ENCODE peak calls at places on chromosomes 16 and 17, in ten cellular contexts. D is PC-3; N is lower lobe of right lung; W is neural crest cell; Z is cardiac muscle cell; B is heart right ventricle; M is heart left ventricle; V is tibial artery; L is CD4-positive, alpha-beta T cell; X is lower leg skin. U is an unnamed sample.

GRCh38 chr16:88901718-88902337 is 35.4 kb upstream of the PABPN1L start:
- DNase-seq in X (no peak), W (no peak), V (no peak), D (no peak), M (no peak), L (no peak), Z (no peak), B (no peak), N (no peak), U (no peak)

GRCh38 chr16:54268766-54269165 is 17.8 kb downstream of the IRX3 start:
- DNase-seq in X (no peak), V (peak; percentile 33), Z (no peak), D (no peak), W (no peak), N (no peak), L (no peak), M (no peak), B (no peak), U (no peak)

GRCh38 chr16:89277641-89278341 is 60.3 kb downstream of the ZNF778 start:
- DNase-seq in D (no peak), V (no peak), M (no peak), N (no peak), W (no peak), Z (peak; percentile 33), L (no peak), B (no peak), X (no peak), U (no peak)

GRCh38 chr17:76816590-76817135 is 51.5 kb upstream of the MGAT5B start:
- DNase-seq in X (no peak), N (no peak), M (no peak), Z (peak; percentile 54), V (no peak), W (peak; percentile 56), L (peak; percentile 65), B (no peak), D (peak; percentile 79), U (no peak)

GRCh38 chr16:53504161-53504663 is 1.2 kb upstream of the AKTIP start:
- DNase-seq in N (peak; percentile 60), B (peak; percentile 69), V (peak; percentile 84), X (peak; percentile 60), D (no peak), W (peak; percentile 14), M (peak; percentile 68), Z (peak; percentile 27), L (peak; percentile 45), U (peak; percentile 23)

GRCh38 chr17:3556905-3557767 is 476 bp downstream of the TRPV3 start:
- DNase-seq in W (no peak), X (no peak), V (no peak), Z (no peak), B (no peak), L (no peak), D (peak; percentile 13), N (no peak), M (no peak), U (no peak)

GRCh38 chr17:7544911-7545310 is 3.9 kb upstream of the TNFSF12 start:
- DNase-seq in V (no peak), N (no peak), X (no peak), D (no peak), W (no peak), M (no peak), L (no peak), B (no peak), Z (no peak), U (no peak)

GRCh38 chr17:1710807-1711553 is 803 bp upstream of the TLCD2 start:
- DNase-seq in V (no peak), X (no peak), B (no peak), Z (no peak), M (no peak), W (no peak), N (no peak), L (no peak), D (peak; percentile 28), U (no peak)

GRCh38 chr16:66695935-66696668 is 441 bp downstream of the CMTM4 start:
- DNase-seq in L (peak; percentile 34), D (peak; percentile 35), B (peak; percentile 13), V (peak; percentile 69), X (peak; percentile 38), Z (peak; percentile 23), M (peak; percentile 70), W (peak; percentile 18), N (peak; percentile 77), U (peak; percentile 46)

GRCh38 chr17:43949777-43950176 is 4.0 kb downstream of the PYY start:
- DNase-seq in B (no peak), D (no peak), N (no peak), W (no peak), X (no peak), M (no peak), L (no peak), V (no peak), Z (no peak), U (no peak)

GRCh38 chr17:6145946-6146345 is 75.8 kb downstream of the WSCD1 start:
- DNase-seq in W (no peak), D (no peak), M (no peak), N (no peak), B (no peak), X (no peak), V (no peak), Z (no peak), L (no peak), U (no peak)

GRCh38 chr17:79082311-79083190 is 7.9 kb downstream of the ENGASE start:
- DNase-seq in Z (peak; percentile 39), W (peak; percentile 64), B (peak; percentile 46), M (peak; percentile 75), N (no peak), X (no peak), L (peak; percentile 61), D (peak; percentile 73), V (no peak), U (peak; percentile 54)

GRCh38 chr17:5500247-5500803 is 14.0 kb downstream of the MIS12 start:
- DNase-seq in Z (no peak), B (no peak), L (no peak), N (no peak), D (no peak), M (no peak), W (no peak), V (no peak), X (no peak), U (no peak)

GRCh38 chr17:27549251-27549919 is 81.6 kb upstream of the LGALS9 start:
- DNase-seq in N (no peak), X (no peak), B (no peak), Z (no peak), V (peak; percentile 87), L (no peak), D (no peak), W (no peak), M (no peak), U (no peak)

DNA sequence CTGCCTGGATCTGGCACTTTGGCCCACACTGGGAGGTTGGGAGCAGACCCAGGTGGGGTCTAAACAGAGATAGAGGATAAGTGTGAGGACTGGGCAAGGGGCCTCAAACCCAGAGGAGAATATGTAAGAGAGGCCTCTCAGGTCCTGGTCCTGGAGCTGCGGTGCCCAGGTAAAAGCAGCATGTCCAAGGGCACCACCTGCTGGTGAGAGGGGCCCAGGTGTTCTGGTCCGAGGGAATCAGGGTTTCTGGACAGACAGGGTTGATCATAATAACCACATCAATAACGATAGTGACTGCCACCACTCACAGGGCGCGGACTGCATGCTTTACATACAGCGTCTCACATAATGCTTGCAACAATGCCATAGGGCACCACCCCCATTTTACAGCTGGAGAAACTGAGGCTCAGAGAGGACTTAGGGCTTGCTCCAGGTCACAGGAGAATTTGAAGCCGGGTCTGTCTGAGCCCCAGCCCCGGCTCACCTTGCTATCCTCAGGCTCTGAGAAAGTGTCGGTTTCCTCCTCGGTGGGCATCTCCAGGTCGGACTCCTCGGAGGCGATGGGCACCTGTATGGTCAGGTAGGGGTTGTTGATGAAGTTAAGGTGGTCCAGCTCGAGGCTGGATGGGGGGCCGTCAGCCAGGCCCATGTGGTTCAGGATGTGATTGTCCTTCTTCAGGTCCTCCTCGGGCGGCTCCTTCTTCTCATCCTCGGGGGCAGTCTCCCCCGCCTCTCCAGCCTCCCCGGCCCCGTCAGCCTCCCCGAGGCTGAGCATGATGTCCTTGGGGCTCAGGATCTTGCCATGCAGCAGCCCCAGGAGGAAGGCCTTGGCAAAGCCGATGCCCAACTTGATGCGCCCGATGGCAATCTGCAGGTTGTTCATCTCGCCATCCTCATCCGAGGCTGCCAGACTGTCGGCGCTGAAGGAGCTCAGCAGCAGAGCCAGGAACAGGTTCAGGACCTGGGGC is 19.1 kb upstream of the CD79B start:
- DNase-seq in L (no peak), M (no peak), Z (peak; percentile 46), V (no peak), W (no peak), X (no peak), B (no peak), D (peak; percentile 82), N (no peak), U (peak; percentile 58)
- TF ChIP-seq CTCF in L (peak; percentile 15), M (no peak), Z (peak; percentile 20), V (no peak), W (peak; percentile 56), X (no peak), B (peak; percentile 29), D (peak; percentile 93), N (peak; percentile 27), U (peak; percentile 72)

GRCh38 chr16:15608398-15609285 is 34.3 kb downstream of the MARF1 start:
- DNase-seq in V (no peak), L (no peak), N (no peak), B (no peak), X (no peak), M (no peak), Z (no peak), W (no peak), D (no peak), U (no peak)
- TF ChIP-seq CTCF in V (no peak), L (no peak), N (no peak), B (no peak), X (no peak), M (no peak), Z (peak; percentile 14), W (no peak), D (no peak), U (no peak)

GRCh38 chr17:83005639-83006038 is 73.8 kb upstream of the METRNL start:
- DNase-seq in V (peak; percentile 54), B (no peak), N (no peak), Z (no peak), D (no peak), L (no peak), M (no peak), W (no peak), X (peak; percentile 8), U (no peak)
- TF ChIP-seq CTCF in V (no peak), B (no peak), N (no peak), Z (no peak), D (no peak), L (no peak), M (no peak), W (no peak), X (no peak), U (no peak)

DNA sequence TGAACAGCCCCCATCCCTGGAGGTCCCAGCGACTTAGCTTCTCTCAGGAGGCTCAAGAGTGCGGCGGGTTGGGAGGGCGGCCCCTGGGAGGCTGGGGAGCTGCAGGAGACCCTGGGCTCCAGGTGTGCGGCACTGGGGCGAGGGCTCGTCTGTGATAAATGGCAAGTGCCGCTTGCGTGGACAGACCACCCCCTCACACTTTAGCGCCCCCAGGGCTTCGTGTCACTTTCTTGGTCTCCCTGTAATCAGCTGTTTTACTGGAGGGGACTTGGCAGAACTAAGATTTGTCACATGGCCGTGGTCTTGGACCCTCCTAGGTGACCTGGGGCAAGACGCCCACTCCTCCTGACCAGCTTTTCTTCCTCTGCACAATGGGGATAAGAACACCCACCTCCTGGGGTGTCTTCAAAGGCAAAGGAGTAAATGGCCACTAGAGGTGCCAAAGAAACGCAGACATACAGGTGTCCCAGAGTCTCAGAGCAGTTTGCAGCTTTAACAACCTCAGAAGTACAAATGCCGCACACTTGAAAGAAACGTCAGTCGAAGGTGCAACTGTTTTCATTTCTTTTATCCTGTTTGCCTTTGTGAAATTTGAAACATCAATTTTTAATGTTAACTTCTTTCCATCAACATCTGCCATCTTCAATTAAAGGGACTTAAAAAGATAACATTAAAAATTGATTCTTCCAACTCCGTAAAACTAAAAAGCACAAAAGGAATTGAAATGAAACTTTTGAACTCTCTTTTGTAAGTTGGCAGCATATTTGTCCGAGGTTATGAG is 946 bp downstream of the OSGIN1 start:
- DNase-seq in M (no peak), Z (peak; percentile 34), W (no peak), B (no peak), N (no peak), X (peak; percentile 26), L (no peak), D (peak; percentile 58), V (no peak), U (no peak)
- TF ChIP-seq CTCF in M (peak; percentile 32), Z (peak; percentile 50), W (peak; percentile 63), B (peak; percentile 24), N (peak; percentile 22), X (no peak), L (no peak), D (peak; percentile 65), V (peak; percentile 18), U (peak; percentile 55)

U was measured in progenitor cell of endocrine pancreas.